ENCODE peak calls at places on chromosomes 4 and X, in seven cellular contexts. One of them, this sample, is unnamed.

GRCh38 chrX:110915579-110915978 is 120.0 kb upstream of the CHRDL1 start:
- DNase-seq in A549: no peak
- DNase-seq in Panc1: no peak
- DNase-seq in HCT116: no peak
- DNase-seq in HepG2: no peak
- DNase-seq in HL-60: no peak
- DNase-seq in K562: no peak
- DNase-seq in this sample: no peak

GRCh38 chrX:35561985-35562384 is 236.2 kb upstream of the MAGEB16 start:
- DNase-seq in K562: no peak
- DNase-seq in Panc1: no peak
- DNase-seq in HCT116: no peak
- DNase-seq in HepG2: no peak
- DNase-seq in A549: no peak
- DNase-seq in HL-60: no peak
- DNase-seq in this sample: no peak

GRCh38 chrX:37347420-37347819 is 1.7 kb upstream of the PRRG1 start:
- DNase-seq in HL-60: peak
- DNase-seq in Panc1: no peak
- DNase-seq in A549: no peak
- DNase-seq in K562: no peak
- DNase-seq in HCT116: no peak
- DNase-seq in HepG2: peak
- DNase-seq in this sample: peak

GRCh38 chrX:8579602-8580001 is 115.0 kb downstream of the VCX3B start:
- DNase-seq in K562: no peak
- DNase-seq in Panc1: no peak
- DNase-seq in HL-60: no peak
- DNase-seq in HCT116: no peak
- DNase-seq in A549: no peak
- DNase-seq in HepG2: no peak
- DNase-seq in this sample: peak

GRCh38 chr4:169612869-169613859 is 781 bp upstream of the NEK1 start:
- DNase-seq in Panc1: peak
- DNase-seq in A549: peak
- DNase-seq in HepG2: peak
- DNase-seq in HL-60: peak
- DNase-seq in K562: peak
- DNase-seq in HCT116: peak
- DNase-seq in this sample: peak

GRCh38 chrX:45852884-45853283 is 652.2 kb upstream of the DIPK2B start:
- DNase-seq in HCT116: no peak
- DNase-seq in A549: no peak
- DNase-seq in Panc1: no peak
- DNase-seq in HL-60: no peak
- DNase-seq in K562: no peak
- DNase-seq in HepG2: no peak
- DNase-seq in this sample: peak

GRCh38 chr4:129371901-129372300 is 275.9 kb downstream of the C4orf33 start:
- DNase-seq in K562: no peak
- DNase-seq in HCT116: no peak
- DNase-seq in HepG2: no peak
- DNase-seq in Panc1: no peak
- DNase-seq in HL-60: no peak
- DNase-seq in A549: no peak
- DNase-seq in this sample: no peak

GRCh38 chrX:140817943-140818342 is 108.4 kb downstream of the LINC00632 start:
- DNase-seq in HCT116: no peak
- DNase-seq in HepG2: no peak
- DNase-seq in HL-60: no peak
- DNase-seq in K562: no peak
- DNase-seq in Panc1: no peak
- DNase-seq in A549: peak
- DNase-seq in this sample: peak

GRCh38 chr4:100806988-100807387 is 289.2 kb upstream of the EMCN start:
- DNase-seq in HCT116: no peak
- DNase-seq in Panc1: no peak
- DNase-seq in K562: no peak
- DNase-seq in HL-60: no peak
- DNase-seq in A549: no peak
- DNase-seq in HepG2: no peak
- DNase-seq in this sample: no peak

GRCh38 chrX:65677954-65678469 is 10.6 kb downstream of the MSN start:
- DNase-seq in K562: no peak
- DNase-seq in HepG2: no peak
- DNase-seq in Panc1: peak
- DNase-seq in HL-60: no peak
- DNase-seq in HCT116: peak
- DNase-seq in A549: peak
- DNase-seq in this sample: no peak

GRCh38 chr4:67483868-67484602 is 61.3 kb downstream of the CENPC start:
- DNase-seq in A549: no peak
- DNase-seq in HL-60: no peak
- DNase-seq in HepG2: no peak
- DNase-seq in HCT116: no peak
- DNase-seq in Panc1: no peak
- DNase-seq in K562: no peak
- DNase-seq in this sample: peak

GRCh38 chr4:37722000-37722638 is 35.9 kb upstream of the RELL1 start:
- DNase-seq in HL-60: no peak
- DNase-seq in K562: no peak
- DNase-seq in HepG2: no peak
- DNase-seq in A549: no peak
- DNase-seq in Panc1: no peak
- DNase-seq in HCT116: no peak
- DNase-seq in this sample: no peak

GRCh38 chr4:94534401-94535312 is 82.9 kb downstream of the PDLIM5 start:
- DNase-seq in HL-60: peak
- DNase-seq in HCT116: no peak
- DNase-seq in HepG2: no peak
- DNase-seq in K562: peak
- DNase-seq in A549: no peak
- DNase-seq in Panc1: no peak
- DNase-seq in this sample: peak

GRCh38 chr4:54643172-54643571 is 14.6 kb upstream of the KIT start:
- DNase-seq in HepG2: no peak
- DNase-seq in HL-60: no peak
- DNase-seq in K562: no peak
- DNase-seq in Panc1: no peak
- DNase-seq in A549: no peak
- DNase-seq in HCT116: no peak
- DNase-seq in this sample: no peak

GRCh38 chr4:6253111-6253510 is 16.5 kb upstream of the WFS1 start:
- DNase-seq in HCT116: no peak
- DNase-seq in A549: no peak
- DNase-seq in HepG2: no peak
- DNase-seq in Panc1: no peak
- DNase-seq in HL-60: no peak
- DNase-seq in K562: no peak
- DNase-seq in this sample: no peak

GRCh38 chrX:141220342-141221008 is 21.8 kb downstream of the SPANXC start:
- DNase-seq in Panc1: peak
- DNase-seq in HL-60: no peak
- DNase-seq in HepG2: no peak
- DNase-seq in HCT116: no peak
- DNase-seq in A549: peak
- DNase-seq in K562: no peak
- DNase-seq in this sample: no peak

GRCh38 chr4:55866973-55867574 is 13.6 kb downstream of the EXOC1 start:
- DNase-seq in Panc1: no peak
- DNase-seq in HCT116: peak
- DNase-seq in HepG2: peak
- DNase-seq in HL-60: peak
- DNase-seq in A549: peak
- DNase-seq in K562: peak
- DNase-seq in this sample: peak

GRCh38 chrX:46587158-46587557 is 13.6 kb downstream of the CHST7 start:
- DNase-seq in K562: no peak
- DNase-seq in HL-60: no peak
- DNase-seq in HCT116: no peak
- DNase-seq in Panc1: no peak
- DNase-seq in A549: no peak
- DNase-seq in HepG2: no peak
- DNase-seq in this sample: no peak

GRCh38 chr4:151644625-151645024 is 116.2 kb downstream of the GATB start:
- DNase-seq in HepG2: peak
- DNase-seq in K562: peak
- DNase-seq in Panc1: no peak
- DNase-seq in A549: peak
- DNase-seq in HL-60: no peak
- DNase-seq in HCT116: peak
- DNase-seq in this sample: peak

GRCh38 chr4:10590896-10591295 is 93.7 kb downstream of the CLNK start:
- DNase-seq in HCT116: no peak
- DNase-seq in HepG2: no peak
- DNase-seq in A549: no peak
- DNase-seq in K562: no peak
- DNase-seq in Panc1: no peak
- DNase-seq in HL-60: no peak
- DNase-seq in this sample: no peak

GRCh38 chr4:144355809-144356757 is 215.6 kb upstream of the GYPA start:
- DNase-seq in A549: peak
- DNase-seq in Panc1: peak
- DNase-seq in HL-60: peak
- DNase-seq in K562: no peak
- DNase-seq in HCT116: peak
- DNase-seq in HepG2: peak
- DNase-seq in this sample: peak

GRCh38 chr4:24330198-24330972 is 254.0 kb downstream of the DHX15 start:
- DNase-seq in A549: no peak
- DNase-seq in HepG2: no peak
- DNase-seq in Panc1: no peak
- DNase-seq in HCT116: no peak
- DNase-seq in K562: no peak
- DNase-seq in HL-60: no peak
- DNase-seq in this sample: no peak

GRCh38 chrX:151169783-151170182 is 6.6 kb upstream of the GPR50 start:
- DNase-seq in Panc1: no peak
- DNase-seq in HCT116: no peak
- DNase-seq in A549: no peak
- DNase-seq in HepG2: no peak
- DNase-seq in K562: no peak
- DNase-seq in HL-60: no peak
- DNase-seq in this sample: peak

GRCh38 chr4:41797260-41797659 is 48.7 kb upstream of the PHOX2B start:
- DNase-seq in Panc1: no peak
- DNase-seq in HCT116: no peak
- DNase-seq in HepG2: no peak
- DNase-seq in A549: no peak
- DNase-seq in HL-60: no peak
- DNase-seq in K562: no peak
- DNase-seq in this sample: no peak

GRCh38 chr4:35963383-35963782 is 280.9 kb downstream of the ARAP2 start:
- DNase-seq in HCT116: no peak
- DNase-seq in K562: no peak
- DNase-seq in HL-60: no peak
- DNase-seq in A549: no peak
- DNase-seq in Panc1: no peak
- DNase-seq in HepG2: no peak
- DNase-seq in this sample: no peak

DNA sequence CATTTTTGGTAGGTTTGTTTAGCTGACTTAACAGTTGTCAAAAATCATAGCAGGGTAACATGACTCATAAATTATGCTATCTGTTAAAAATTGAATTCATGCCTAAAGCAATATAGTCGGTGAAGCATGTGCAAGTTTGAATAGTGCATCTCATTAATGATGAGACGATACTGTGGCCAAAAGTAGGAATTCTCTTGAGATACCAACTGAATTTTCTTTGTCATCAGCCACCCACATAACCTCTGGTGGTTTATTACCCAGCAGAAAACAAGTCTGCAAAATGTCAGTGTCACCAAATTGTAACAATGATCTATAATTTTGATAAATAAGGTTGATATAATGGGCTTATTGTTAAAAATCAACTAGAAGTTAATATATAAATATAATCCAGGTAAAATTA is 211.2 kb downstream of the GASK1B start:
- DNase-seq in HCT116: no peak
- DNase-seq in HL-60: no peak
- DNase-seq in HepG2: no peak
- DNase-seq in A549: no peak
- DNase-seq in Panc1: no peak
- DNase-seq in K562: no peak
- DNase-seq in this sample: no peak
- TF ChIP-seq REST in HCT116: no peak
- TF ChIP-seq REST in HL-60: no peak
- TF ChIP-seq REST in HepG2: no peak
- TF ChIP-seq REST in A549: no peak
- TF ChIP-seq REST in Panc1: no peak
- TF ChIP-seq REST in K562: no peak
- TF ChIP-seq REST in this sample: no peak

DNA sequence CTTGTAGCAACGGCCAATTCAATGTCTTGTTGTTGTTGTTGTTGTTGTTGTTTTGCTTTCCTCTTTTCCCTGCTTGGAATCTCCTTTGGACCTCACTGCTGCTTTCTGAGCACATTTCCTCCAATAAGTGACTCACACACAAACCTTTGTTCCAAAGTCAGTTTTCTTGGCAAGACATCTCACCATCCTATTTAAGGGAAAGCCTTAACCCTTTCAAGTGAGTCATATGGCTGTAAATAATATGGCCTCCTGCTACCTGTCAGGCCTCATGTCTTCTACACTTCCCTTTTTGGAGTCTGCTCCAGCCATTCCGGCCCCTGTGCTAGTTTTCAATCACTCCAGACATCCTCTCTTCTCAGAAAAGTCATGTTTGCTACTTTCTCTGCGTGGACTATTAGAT is 79.5 kb upstream of the MAGEB10 start:
- DNase-seq in K562: no peak
- DNase-seq in HCT116: peak
- DNase-seq in HL-60: no peak
- DNase-seq in HepG2: no peak
- DNase-seq in Panc1: no peak
- DNase-seq in A549: peak
- DNase-seq in this sample: no peak
- TF ChIP-seq REST in K562: no peak
- TF ChIP-seq REST in HCT116: no peak
- TF ChIP-seq REST in HL-60: no peak
- TF ChIP-seq REST in HepG2: no peak
- TF ChIP-seq REST in Panc1: no peak
- TF ChIP-seq REST in A549: no peak
- TF ChIP-seq REST in this sample: no peak

GRCh38 chr4:3369781-3370660 is 71.7 kb upstream of the HGFAC start:
- DNase-seq in HCT116: no peak
- DNase-seq in HL-60: peak
- DNase-seq in A549: no peak
- DNase-seq in Panc1: no peak
- DNase-seq in HepG2: no peak
- DNase-seq in K562: no peak
- DNase-seq in this sample: peak
- TF ChIP-seq REST in HCT116: no peak
- TF ChIP-seq REST in HL-60: no peak
- TF ChIP-seq REST in A549: no peak
- TF ChIP-seq REST in Panc1: no peak
- TF ChIP-seq REST in HepG2: no peak
- TF ChIP-seq REST in K562: no peak
- TF ChIP-seq REST in this sample: no peak

DNA sequence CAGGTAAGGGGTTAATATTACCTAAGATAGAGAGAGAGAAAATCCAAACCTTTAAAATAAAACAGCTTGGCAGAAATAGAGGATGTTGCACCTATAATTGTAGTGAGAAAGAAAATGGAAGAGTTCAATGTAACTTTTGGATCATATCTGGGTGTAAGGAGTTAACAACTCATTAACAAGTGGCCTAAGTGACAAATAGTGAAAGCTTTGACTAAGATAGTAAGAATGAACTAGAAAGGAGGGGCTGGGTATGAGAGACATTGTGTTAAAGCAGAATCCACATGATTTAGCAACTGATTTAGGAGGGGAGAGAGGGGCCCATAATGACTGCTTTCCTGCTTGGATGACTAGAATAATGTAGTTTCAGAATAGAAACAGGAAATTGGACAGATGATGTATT is 761.0 kb downstream of the IL1RAPL1 start:
- DNase-seq in HepG2: no peak
- DNase-seq in K562: no peak
- DNase-seq in A549: no peak
- DNase-seq in HL-60: no peak
- DNase-seq in HCT116: no peak
- DNase-seq in Panc1: no peak
- DNase-seq in this sample: no peak
- TF ChIP-seq REST in HepG2: no peak
- TF ChIP-seq REST in K562: no peak
- TF ChIP-seq REST in A549: no peak
- TF ChIP-seq REST in HL-60: no peak
- TF ChIP-seq REST in HCT116: no peak
- TF ChIP-seq REST in Panc1: no peak
- TF ChIP-seq REST in this sample: no peak